ENCODE peak calls at places on chromosomes 6 and 20, in four cellular contexts. Y is HepG2, C is GM12878, B is K562. V is an unnamed sample.

GRCh38 chr6:156599977-156600647 is 177.1 kb upstream of the ARID1B start:
- DNase-seq in C (no peak), Y (no peak), B (no peak), V (no peak)

GRCh38 chr6:168388641-168389633 is 52.0 kb upstream of the SMOC2 start:
- DNase-seq in C (no peak), B (no peak), Y (peak), V (no peak)

GRCh38 chr6:133764011-133764812 is 124.7 kb upstream of the TCF21 start:
- DNase-seq in Y (no peak), C (no peak), B (no peak), V (no peak)

GRCh38 chr6:169984181-169985120 is 233.0 kb downstream of the ERMARD start:
- DNase-seq in Y (no peak), B (no peak), C (no peak), V (no peak)

GRCh38 chr6:77373955-77374354 is 89.3 kb downstream of the HTR1B start:
- DNase-seq in Y (no peak), C (no peak), B (no peak), V (no peak)

GRCh38 chr6:149915970-149916865 is 6.7 kb downstream of the RAET1G start:
- DNase-seq in B (no peak), C (no peak), Y (no peak), V (no peak)

GRCh38 chr6:22717906-22718305 is 148.5 kb downstream of the HDGFL1 start:
- DNase-seq in Y (no peak), C (no peak), B (no peak), V (no peak)

GRCh38 chr6:170522565-170523183 is 30.4 kb downstream of the PSMB1 start:
- DNase-seq in B (no peak), C (no peak), Y (no peak), V (peak)

GRCh38 chr6:26197736-26198625 is 110.8 kb downstream of the HFE start:
- DNase-seq in B (no peak), C (no peak), Y (peak), V (no peak)

GRCh38 chr6:41657131-41658094 is 19.1 kb downstream of the MDFI start:
- DNase-seq in B (no peak), Y (peak), C (no peak), V (no peak)

GRCh38 chr6:157428418-157429202 is 47.6 kb downstream of the ZDHHC14 start:
- DNase-seq in B (peak), C (no peak), Y (peak), V (no peak)

DNA sequence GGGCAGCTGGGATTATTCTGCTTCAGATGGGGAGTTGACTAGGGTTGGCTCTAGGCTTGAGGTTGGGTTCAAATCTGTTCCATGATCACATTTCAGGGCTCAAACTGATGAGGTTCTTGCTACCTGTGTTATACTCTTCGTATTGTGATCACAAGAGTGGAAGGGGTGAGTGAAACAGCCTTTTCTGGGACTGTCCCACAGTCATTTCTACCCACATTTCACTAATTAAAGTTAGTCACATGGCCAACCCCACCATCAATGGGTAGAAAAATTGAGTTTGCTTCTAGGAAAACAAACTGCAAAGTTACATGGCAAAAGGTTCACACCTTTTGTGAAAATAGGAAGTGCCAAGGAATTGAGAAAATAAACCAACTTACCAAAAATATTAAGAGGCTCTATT is 33.5 kb upstream of the BMP2 start:
- DNase-seq in B (no peak), Y (no peak), C (no peak), V (no peak)
- TF ChIP-seq TARDBP in B (no peak), Y (no peak), C (no peak), V (no peak)

DNA sequence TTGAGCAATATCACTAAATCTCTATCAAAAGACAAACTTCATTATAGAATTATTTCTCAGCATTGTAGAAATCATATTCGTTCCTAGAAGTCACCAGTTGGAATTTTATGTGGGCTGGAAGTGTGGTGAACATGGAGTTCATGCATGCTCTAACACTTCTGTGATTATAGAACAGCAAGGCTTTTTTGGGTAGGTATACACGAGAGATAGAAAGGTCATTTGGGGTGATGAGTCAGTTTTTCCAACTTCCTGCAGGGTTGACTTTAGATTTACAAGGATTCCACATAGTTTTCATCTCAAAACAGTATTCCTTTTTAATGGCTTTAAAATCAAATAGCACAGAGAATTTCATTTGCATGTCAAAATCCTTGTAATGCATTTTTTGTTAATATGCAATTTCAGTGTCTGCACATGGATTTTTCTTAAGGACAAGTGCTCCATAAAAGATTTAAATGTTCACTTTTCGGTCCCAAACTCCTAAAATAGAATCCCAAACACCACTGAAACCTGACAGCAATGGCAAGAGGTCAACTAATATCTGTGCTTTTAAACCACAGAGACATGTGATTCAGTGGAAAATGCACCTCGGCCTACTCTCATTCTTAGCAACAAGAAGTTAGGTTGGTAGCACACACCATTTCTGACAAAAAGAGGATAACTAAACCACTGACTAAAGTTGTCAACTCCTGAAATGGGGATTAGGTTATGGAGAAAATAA is 211.0 kb downstream of the MOXD1 start:
- DNase-seq in Y (no peak), B (no peak), C (no peak), V (no peak)
- TF ChIP-seq TARDBP in Y (no peak), B (no peak), C (no peak), V (no peak)

GRCh38 chr6:96760153-96760687 is 77.1 kb downstream of the GPR63 start:
- DNase-seq in C (no peak), Y (no peak), B (no peak), V (peak)

GRCh38 chr6:96761794-96762193 is 75.5 kb downstream of the GPR63 start:
- DNase-seq in Y (no peak), C (no peak), B (no peak), V (no peak)

GRCh38 chr6:96766769-96767168 is 70.5 kb downstream of the GPR63 start:
- DNase-seq in C (no peak), B (no peak), Y (no peak), V (no peak)

GRCh38 chr6:96762599-96762998 is 74.7 kb downstream of the GPR63 start:
- DNase-seq in Y (no peak), C (no peak), B (no peak), V (no peak)
- TF ChIP-seq TARDBP in Y (no peak), C (no peak), B (no peak), V (no peak)

DNA sequence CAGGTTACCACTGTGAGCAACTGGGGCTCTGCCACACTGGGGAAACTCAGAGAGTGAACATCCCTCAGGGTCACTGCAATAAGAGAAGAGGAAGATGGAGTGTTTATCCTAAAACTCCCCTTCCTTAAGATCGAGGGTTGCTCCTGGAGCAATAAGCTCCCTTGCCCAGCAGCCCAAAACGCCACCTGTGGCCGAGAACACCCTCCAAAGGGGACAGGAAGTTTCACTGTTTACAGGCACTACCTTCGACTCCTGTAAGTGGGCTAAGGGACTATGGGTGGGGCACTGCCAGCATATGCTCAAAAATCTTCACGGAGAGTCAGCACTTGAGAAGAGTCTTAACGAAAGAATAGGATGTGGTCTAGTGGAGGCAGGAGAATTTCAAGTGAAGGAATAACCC is 132.5 kb downstream of the FAXC start:
- DNase-seq in Y (no peak), B (no peak), C (no peak), V (no peak)
- TF ChIP-seq TARDBP in Y (no peak), B (no peak), C (no peak), V (no peak)

GRCh38 chr20:48298424-48298823 is 513.1 kb upstream of the SULF2 start:
- DNase-seq in B (no peak), C (no peak), Y (no peak), V (no peak)
- TF ChIP-seq TARDBP in B (no peak), C (no peak), Y (no peak), V (no peak)

GRCh38 chr6:13112921-13113320 is 215.4 kb downstream of the TBC1D7 start:
- DNase-seq in B (no peak), C (no peak), Y (no peak), V (no peak)

GRCh38 chr6:13116155-13116554 is 212.2 kb downstream of the TBC1D7 start:
- DNase-seq in C (no peak), B (no peak), Y (no peak), V (no peak)

GRCh38 chr6:13113376-13113775 is 215.0 kb downstream of the TBC1D7 start:
- DNase-seq in C (no peak), B (no peak), Y (no peak), V (no peak)

GRCh38 chr6:13117561-13117960 is 210.8 kb downstream of the TBC1D7 start:
- DNase-seq in B (no peak), Y (no peak), C (no peak), V (no peak)

GRCh38 chr6:13113956-13114593 is 214.3 kb downstream of the TBC1D7 start:
- DNase-seq in Y (no peak), C (no peak), B (no peak), V (no peak)
- TF ChIP-seq TARDBP in Y (no peak), C (no peak), B (no peak), V (no peak)

GRCh38 chr6:67653561-67653960 is 981.5 kb upstream of the ADGRB3 start:
- DNase-seq in Y (no peak), C (no peak), B (no peak), V (no peak)
- TF ChIP-seq TARDBP in Y (no peak), C (no peak), B (no peak), V (no peak)

DNA sequence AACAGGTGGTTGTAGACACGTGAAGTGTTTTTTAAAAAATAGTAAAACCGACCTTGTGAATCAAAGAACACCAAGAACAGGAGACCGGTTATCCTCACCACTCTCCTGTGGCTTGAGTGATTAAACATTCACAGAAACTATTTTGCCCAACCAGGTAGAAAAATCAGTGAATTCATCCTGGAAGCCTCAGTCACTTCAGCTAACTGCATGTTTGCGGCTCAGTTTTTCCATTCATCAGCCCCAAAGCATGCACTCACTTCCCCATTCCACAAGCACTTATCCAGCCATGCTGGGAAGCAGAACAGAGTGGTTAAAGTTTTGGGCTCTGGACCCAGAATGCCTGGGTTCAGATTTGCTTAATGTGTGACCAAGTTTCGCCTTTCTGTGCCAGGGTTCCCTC is 2.4 kb downstream of the LRRN4 start:
- DNase-seq in Y (peak), B (no peak), C (no peak), V (no peak)
- TF ChIP-seq TARDBP in Y (no peak), B (no peak), C (no peak), V (no peak)

GRCh38 chr20:3071266-3071609 is 182 bp upstream of the OXT start:
- DNase-seq in B (no peak), C (no peak), Y (no peak), V (no peak)
- TF ChIP-seq TARDBP in B (no peak), C (no peak), Y (no peak), V (no peak)

DNA sequence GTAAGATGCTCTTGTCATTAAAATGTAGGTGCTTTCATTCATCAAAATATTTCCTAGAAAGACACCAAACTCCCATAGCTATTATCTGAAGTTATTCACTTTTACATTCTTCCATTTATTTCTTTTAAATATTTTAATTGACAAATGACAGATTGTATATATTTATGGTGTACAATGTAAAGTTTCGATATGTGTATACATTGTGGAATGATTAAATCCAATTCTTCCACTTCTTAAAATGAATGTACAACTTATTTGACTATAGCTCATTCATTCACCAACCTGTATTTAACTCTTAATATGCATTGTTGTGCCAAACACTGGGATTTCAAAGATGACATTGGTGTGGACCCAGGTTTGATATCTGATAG is 41.0 kb downstream of the CCN2 start:
- DNase-seq in C (no peak), Y (no peak), B (no peak), V (no peak)
- TF ChIP-seq TARDBP in C (no peak), Y (no peak), B (no peak), V (no peak)

V was measured in HEK293T.